ENCODE peak calls at places on chromosome 12, in four cellular contexts. F is WTC11; G is AG08396; C is stimulated activated CD8-positive, alpha-beta memory T cell treated with anti-CD3 and anti-CD28 coated beads, Interleukin-7, amount 100 ng/mL, for 48 hours. J is an unnamed sample.

GRCh38 chr12:57342207-57342691 is 88.6 kb downstream of the R3HDM2 start:
- DNase-seq in F (peak), G (peak), C (no peak), J (peak)

GRCh38 chr12:30753761-30754382 is 879 bp downstream of the CAPRIN2 start:
- DNase-seq in F (no peak), G (peak), C (no peak), J (peak)

GRCh38 chr12:122989874-122990400 is 9.5 kb downstream of the ARL6IP4 start:
- DNase-seq in F (no peak), G (no peak), C (no peak), J (no peak)

GRCh38 chr12:86827409-86827808 is 571.2 kb upstream of the MGAT4C start:
- DNase-seq in F (no peak), G (no peak), C (no peak), J (no peak)

GRCh38 chr12:131737485-131737827 is 26.6 kb downstream of the SFSWAP start:
- DNase-seq in F (no peak), G (no peak), C (no peak), J (no peak)

GRCh38 chr12:88570103-88570502 is 10.2 kb downstream of the KITLG start:
- DNase-seq in F (no peak), G (no peak), C (no peak), J (no peak)

GRCh38 chr12:57087689-57088441 is 1.0 kb upstream of the NAB2 start:
- DNase-seq in F (peak), G (peak), C (peak), J (no peak)

GRCh38 chr12:4355843-4356327 is 23.6 kb downstream of the FGF23 start:
- DNase-seq in F (peak), G (no peak), C (peak), J (peak)

GRCh38 chr12:32265461-32265860 is 133.9 kb upstream of the FGD4 start:
- DNase-seq in F (no peak), G (no peak), C (no peak), J (no peak)

GRCh38 chr12:26636710-26637328 is 196.2 kb downstream of the ITPR2 start:
- DNase-seq in F (no peak), G (peak), C (no peak), J (no peak)

GRCh38 chr12:101086490-101086889 is 123.5 kb downstream of the SLC5A8 start:
- DNase-seq in F (no peak), G (no peak), C (no peak), J (no peak)

GRCh38 chr12:85558684-85559083 is 277.5 kb downstream of the RASSF9 start:
- DNase-seq in F (no peak), G (no peak), C (no peak), J (no peak)

GRCh38 chr12:47293406-47293805 is 213.6 kb upstream of the AMIGO2 start:
- DNase-seq in F (no peak), G (no peak), C (no peak), J (no peak)

GRCh38 chr12:96015672-96016071 is 19.5 kb upstream of the HAL start:
- DNase-seq in F (peak), G (no peak), C (no peak), J (no peak)

GRCh38 chr12:32921397-32921796 is 24.8 kb upstream of the PKP2 start:
- DNase-seq in F (no peak), G (no peak), C (no peak), J (no peak)

GRCh38 chr12:68272732-68273131 is 19.3 kb upstream of the IL22 start:
- DNase-seq in F (no peak), G (no peak), C (no peak), J (no peak)

GRCh38 chr12:42450248-42450647 is 124.3 kb downstream of the PPHLN1 start:
- DNase-seq in F (no peak), G (no peak), C (no peak), J (no peak)

GRCh38 chr12:131860472-131861260 is 32.5 kb downstream of the MMP17 start:
- DNase-seq in F (peak), G (peak), C (no peak), J (peak)

GRCh38 chr12:79331870-79332269 is 358.9 kb downstream of the PAWR start:
- DNase-seq in F (no peak), G (no peak), C (no peak), J (no peak)

GRCh38 chr12:27198036-27198435 is 46.0 kb upstream of the STK38L start:
- DNase-seq in F (no peak), G (peak), C (no peak), J (no peak)

GRCh38 chr12:128008341-128008740 is 258.6 kb upstream of the TMEM132C start:
- DNase-seq in F (no peak), G (peak), C (no peak), J (no peak)

GRCh38 chr12:124780336-124780735 is 83.3 kb downstream of the SCARB1 start:
- DNase-seq in F (no peak), G (no peak), C (no peak), J (no peak)

GRCh38 chr12:86697916-86698315 is 441.7 kb upstream of the MGAT4C start:
- DNase-seq in F (no peak), G (no peak), C (no peak), J (no peak)

GRCh38 chr12:64186789-64187188 is 35.3 kb downstream of the KICS2 start:
- DNase-seq in F (no peak), G (no peak), C (no peak), J (no peak)

GRCh38 chr12:13193403-13194100 is 3.0 kb upstream of the EMP1 start:
- DNase-seq in F (no peak), G (no peak), C (no peak), J (no peak)

GRCh38 chr12:4331842-4332241 is 10.8 kb downstream of the TIGAR start:
- DNase-seq in F (no peak), G (no peak), C (no peak), J (no peak)

GRCh38 chr12:132610051-132610759 is at the start of gene LRCOL1:
- DNase-seq in F (no peak), G (peak), C (no peak), J (no peak)

GRCh38 chr12:67766370-67766769 is 117.8 kb downstream of the DYRK2 start:
- DNase-seq in F (no peak), G (no peak), C (no peak), J (no peak)

GRCh38 chr12:68423175-68423574 is 91.0 kb upstream of the MDM1 start:
- DNase-seq in F (no peak), G (no peak), C (no peak), J (no peak)

GRCh38 chr12:132460571-132460970 is 29.4 kb upstream of the FBRSL1 start:
- DNase-seq in F (peak), G (no peak), C (no peak), J (peak)

GRCh38 chr12:113514602-113515001 is 42.9 kb upstream of the LHX5 start:
- DNase-seq in F (no peak), G (no peak), C (no peak), J (no peak)

GRCh38 chr12:110253176-110253575 is 27.9 kb upstream of the ATP2A2 start:
- DNase-seq in F (no peak), G (peak), C (no peak), J (no peak)

GRCh38 chr12:12004524-12004923 is 66.2 kb upstream of the BCL2L14 start:
- DNase-seq in F (no peak), G (no peak), C (no peak), J (no peak)